ENCODE peak calls at places on chromosomes 6 and 20, in four cellular contexts. S is HFF-Myc, J is neural crest cell, O is A549. G is an unnamed sample.

GRCh38 chr6:53306819-53307347 is 41.9 kb downstream of the ELOVL5 start:
- DNase-seq in S (no peak), J (no peak), O (no peak), G (no peak)

GRCh38 chr6:102736941-102737368 is 1343.4 kb downstream of the GRIK2 start:
- DNase-seq in S (peak; percentile 66), J (no peak), O (no peak), G (no peak)

GRCh38 chr6:25343984-25344383 is 64.8 kb downstream of the CARMIL1 start:
- DNase-seq in S (no peak), J (no peak), O (no peak), G (no peak)

GRCh38 chr6:96760153-96760687 is 77.1 kb downstream of the GPR63 start:
- DNase-seq in S (no peak), J (no peak), O (no peak), G (no peak)

GRCh38 chr6:111812080-111813038 is 60.9 kb downstream of the FYN start:
- DNase-seq in S (no peak), J (no peak), O (no peak), G (no peak)

GRCh38 chr6:143299253-143300166 is 151.0 kb downstream of the ADAT2 start:
- DNase-seq in S (no peak), J (no peak), O (no peak), G (no peak)

GRCh38 chr6:79377047-79377446 is 142.6 kb upstream of the HMGN3 start:
- DNase-seq in S (no peak), J (no peak), O (no peak), G (no peak)

GRCh38 chr6:134002821-134003220 is 49.6 kb downstream of the SLC2A12 start:
- DNase-seq in S (no peak), J (no peak), O (no peak), G (no peak)

GRCh38 chr6:72621243-72622093 is at the start of gene KCNQ5:
- DNase-seq in S (no peak), J (peak; percentile 3), O (peak; percentile 24), G (peak; percentile 14)

GRCh38 chr6:46502486-46503119 is 11.4 kb upstream of the RCAN2 start:
- DNase-seq in S (no peak), J (no peak), O (no peak), G (no peak)

GRCh38 chr6:44932651-44933091 is 395.5 kb upstream of the RUNX2 start:
- DNase-seq in S (no peak), J (no peak), O (no peak), G (no peak)

GRCh38 chr6:111683749-111684267 is 78.1 kb upstream of the TRAF3IP2 start:
- DNase-seq in S (no peak), J (no peak), O (no peak), G (no peak)

GRCh38 chr6:3405679-3406078 is 51.2 kb downstream of the SLC22A23 start:
- DNase-seq in S (no peak), J (no peak), O (no peak), G (no peak)

GRCh38 chr6:113291751-113292445 is 565.2 kb upstream of the MARCKS start:
- DNase-seq in S (no peak), J (no peak), O (no peak), G (no peak)

GRCh38 chr6:20575125-20575524 is 40.9 kb downstream of the CDKAL1 start:
- DNase-seq in S (no peak), J (no peak), O (no peak), G (no peak)

GRCh38 chr6:33192671-33193602 is 670 bp upstream of the COL11A2 start:
- DNase-seq in S (no peak), J (peak; percentile 37), O (no peak), G (no peak)

GRCh38 chr6:100257661-100258395 is 206.9 kb downstream of the SIM1 start:
- DNase-seq in S (peak; percentile 47), J (no peak), O (peak; percentile 46), G (no peak)

GRCh38 chr6:128822271-128822670 is 60.7 kb upstream of the LAMA2 start:
- DNase-seq in S (no peak), J (no peak), O (no peak), G (no peak)

GRCh38 chr6:4133941-4134838 is 1.2 kb downstream of the ECI2 start:
- DNase-seq in S (no peak), J (no peak), O (peak; percentile 12), G (no peak)

GRCh38 chr6:1162367-1163275 is 149.3 kb upstream of the FOXQ1 start:
- DNase-seq in S (no peak), J (no peak), O (no peak), G (no peak)

GRCh38 chr6:9100869-9101575 is 665.7 kb upstream of the SLC35B3 start:
- DNase-seq in S (no peak), J (no peak), O (no peak), G (no peak)

GRCh38 chr6:170160031-170160627 is 130.7 kb downstream of the DLL1 start:
- DNase-seq in S (no peak), J (no peak), O (no peak), G (no peak)

GRCh38 chr6:3928111-3928510 is 78.9 kb downstream of the FAM50B start:
- DNase-seq in S (no peak), J (no peak), O (no peak), G (no peak)

GRCh38 chr20:11624704-11625103 is 293.0 kb upstream of the BTBD3 start:
- DNase-seq in S (no peak), J (no peak), O (no peak), G (no peak)

GRCh38 chr6:43269273-43270007 is 26.2 kb downstream of the TTBK1 start:
- DNase-seq in S (no peak), J (no peak), O (no peak), G (no peak)

GRCh38 chr20:61458146-61458746 is 206.2 kb downstream of the CDH4 start:
- DNase-seq in S (no peak), J (no peak), O (no peak), G (no peak)

GRCh38 chr20:38434310-38434741 is 802 bp downstream of the SNHG17 start:
- DNase-seq in S (no peak), J (no peak), O (no peak), G (peak; percentile 22)

GRCh38 chr20:7029005-7029404 is 261.5 kb downstream of the BMP2 start:
- DNase-seq in S (no peak), J (no peak), O (no peak), G (no peak)

GRCh38 chr6:9172096-9172495 is 736.8 kb upstream of the SLC35B3 start:
- DNase-seq in S (no peak), J (no peak), O (no peak), G (no peak)

GRCh38 chr6:88266126-88266525 is 100.0 kb upstream of the CNR1 start:
- DNase-seq in S (no peak), J (no peak), O (no peak), G (no peak)

GRCh38 chr6:17081860-17082508 is 19.9 kb upstream of the STMND1 start:
- DNase-seq in S (no peak), J (no peak), O (no peak), G (no peak)
- TF ChIP-seq CTCF in S (no peak), J (no peak), O (no peak), G (no peak)

DNA sequence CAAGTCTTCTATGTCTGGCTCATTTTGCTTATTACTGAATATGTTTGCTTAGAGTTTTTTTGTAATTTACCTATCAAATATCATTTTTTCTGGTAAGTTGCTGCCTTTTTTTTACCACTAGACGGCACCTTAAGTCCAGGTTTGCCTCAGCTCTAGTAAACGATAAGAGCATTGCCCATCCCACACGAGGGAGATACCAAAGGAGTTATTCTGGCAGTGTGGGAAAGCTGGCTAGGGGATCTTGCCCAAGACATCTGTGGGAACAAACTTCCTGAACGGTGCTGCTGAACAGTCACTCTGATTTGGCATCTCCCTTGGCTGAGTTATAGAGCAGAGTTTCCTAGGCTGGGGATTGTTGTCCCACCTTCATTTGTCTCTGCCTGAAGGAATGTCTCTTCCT is 306.4 kb downstream of the COL12A1 start:
- DNase-seq in S (no peak), J (no peak), O (no peak), G (peak; percentile 6)
- TF ChIP-seq CTCF in S (no peak), J (no peak), O (no peak), G (no peak)

GRCh38 chr6:92008757-92009502 is 1410.4 kb downstream of the EPHA7 start:
- DNase-seq in S (no peak), J (no peak), O (no peak), G (no peak)
- TF ChIP-seq CTCF in S (no peak), J (no peak), O (no peak), G (no peak)

DNA sequence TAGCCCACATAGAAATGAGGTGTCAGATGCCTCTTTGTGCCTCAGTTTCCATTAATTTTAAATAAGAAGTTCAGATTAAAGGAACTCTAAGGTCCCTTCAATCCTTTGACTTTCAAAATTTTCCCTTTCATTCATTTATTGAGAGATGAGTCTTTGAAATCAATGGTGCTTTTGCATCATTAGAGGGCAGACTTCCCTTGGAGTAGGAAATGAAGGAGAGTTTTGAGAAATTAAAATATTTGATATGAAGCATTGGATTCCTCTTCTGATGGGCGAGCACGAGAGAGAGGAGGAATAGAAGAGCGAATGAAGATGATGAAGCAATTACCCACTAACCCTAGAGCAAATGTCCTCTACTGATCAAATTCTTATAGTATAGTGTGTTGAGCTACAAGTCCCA is 105.7 kb downstream of the EDN1 start:
- DNase-seq in S (no peak), J (no peak), O (no peak), G (no peak)
- TF ChIP-seq CTCF in S (no peak), J (no peak), O (no peak), G (no peak)

DNA sequence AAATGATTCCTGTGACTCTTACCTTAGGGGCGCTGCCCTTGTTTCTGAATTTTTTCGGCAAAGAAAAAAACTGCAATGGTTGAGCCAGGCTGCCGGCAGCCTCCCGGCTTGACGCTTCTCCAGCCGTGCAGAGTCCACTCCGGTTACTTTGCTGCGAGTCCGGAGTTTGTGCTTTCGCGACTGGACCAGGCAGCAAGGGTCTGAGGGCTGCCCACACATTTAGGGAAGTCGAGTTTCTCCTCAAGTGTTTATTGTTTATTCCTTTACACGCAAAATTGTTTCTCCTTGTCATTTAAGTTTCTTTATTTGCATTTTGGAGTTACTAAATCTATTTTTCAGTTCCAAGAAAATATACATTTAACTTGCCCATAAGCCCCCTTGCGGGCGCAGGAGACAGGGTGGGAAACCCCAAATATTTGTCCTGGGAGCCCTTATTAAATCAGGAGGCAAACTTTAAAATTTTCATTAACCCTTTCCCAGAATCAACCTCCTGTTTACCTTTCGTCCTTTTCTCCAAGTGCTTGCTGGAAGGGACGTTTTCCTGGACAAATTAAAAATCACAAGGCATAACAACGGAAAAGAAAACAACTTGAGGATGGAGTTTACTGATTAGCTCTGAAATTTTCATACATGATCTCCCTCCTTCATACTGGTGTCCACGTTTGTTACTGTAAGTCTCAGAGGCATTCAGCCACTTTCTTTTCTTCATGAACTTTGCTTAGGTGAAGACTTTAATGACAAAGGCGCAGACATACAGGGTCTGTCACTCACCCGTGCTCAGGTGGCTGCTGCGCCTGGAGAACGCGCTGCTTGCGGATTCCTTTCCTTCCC is 1.7 kb upstream of the PDE10A start:
- DNase-seq in S (no peak), J (no peak), O (no peak), G (no peak)
- TF ChIP-seq CTCF in S (no peak), J (peak; percentile 45), O (no peak), G (peak; percentile 24)

GRCh38 chr6:98054453-98054852 is 771.4 kb upstream of the MMS22L start:
- DNase-seq in S (no peak), J (no peak), O (no peak), G (no peak)
- TF ChIP-seq CTCF in S (no peak), J (peak; percentile 60), O (no peak), G (peak; percentile 63)